ENCODE peak calls at places on chromosomes 5 and 9, in eight cellular contexts. W is H9; L is lower leg skin; B is erythroblast; Y is stimulated activated CD4-positive, alpha-beta T cell treated with anti-CD3 and anti-CD28 coated beads, TNF-alpha, amount 100 ng/mL, for 4 hours; E is fibroblast of the conjunctiva; S is NCI-H1092 treated with DMSO at 0.1 percent for 48 hours; J is neural crest cell. A is an unnamed sample.

GRCh38 chr5:34648522-34649158 is 7.5 kb upstream of the RAI14 start:
- DNase-seq in L (no peak), Y (no peak), W (no peak), E (no peak), J (no peak), S (no peak), B (no peak), A (no peak)

GRCh38 chr9:133058550-133059320 is 3.0 kb upstream of the CEL start:
- DNase-seq in J (no peak), B (no peak), W (no peak), S (no peak), E (no peak), L (no peak), Y (no peak), A (no peak)

GRCh38 chr5:154287136-154287535 is 96.6 kb downstream of the GALNT10 start:
- DNase-seq in L (no peak), E (peak; percentile 49), S (no peak), J (no peak), B (no peak), Y (no peak), W (peak; percentile 48), A (no peak)

GRCh38 chr5:114367029-114367428 is 5.2 kb downstream of the KCNN2 start:
- DNase-seq in B (no peak), J (no peak), L (no peak), S (no peak), W (no peak), E (no peak), Y (no peak), A (no peak)

GRCh38 chr5:62395210-62395950 is 8.3 kb downstream of the DIMT1 start:
- DNase-seq in W (no peak), Y (no peak), J (no peak), L (no peak), S (no peak), B (no peak), E (no peak), A (no peak)

GRCh38 chr5:150112211-150113046 is 26.1 kb upstream of the CSF1R start:
- DNase-seq in J (no peak), W (peak; percentile 28), E (peak; percentile 62), L (peak; percentile 58), S (no peak), Y (no peak), B (no peak), A (no peak)

GRCh38 chr5:19903611-19904010 is 84.4 kb downstream of the CDH18 start:
- DNase-seq in J (no peak), L (no peak), E (no peak), W (no peak), S (no peak), B (no peak), Y (no peak), A (no peak)

GRCh38 chr9:34334337-34334824 is 5.0 kb downstream of the NUDT2 start:
- DNase-seq in E (no peak), L (no peak), Y (no peak), J (peak; percentile 14), B (no peak), W (no peak), S (no peak), A (no peak)

GRCh38 chr5:149221326-149221725 is 50.3 kb upstream of the AFAP1L1 start:
- DNase-seq in E (no peak), S (no peak), L (no peak), Y (no peak), J (no peak), B (no peak), W (no peak), A (no peak)

GRCh38 chr9:86720893-86721698 is 226.2 kb downstream of the GAS1 start:
- DNase-seq in J (no peak), B (no peak), W (peak; percentile 37), S (no peak), L (no peak), E (no peak), Y (no peak), A (no peak)

GRCh38 chr5:169301386-169301930 is 519 bp upstream of the SLIT3 start:
- DNase-seq in J (no peak), L (no peak), S (no peak), W (peak; percentile 62), B (no peak), Y (no peak), E (no peak), A (no peak)

GRCh38 chr5:31023105-31023504 is 170.4 kb upstream of the CDH6 start:
- DNase-seq in Y (no peak), S (no peak), E (no peak), W (no peak), B (no peak), J (no peak), L (no peak), A (no peak)

GRCh38 chr5:135075621-135076585 is 41.9 kb upstream of the PITX1 start:
- DNase-seq in B (no peak), Y (no peak), S (no peak), J (no peak), E (no peak), W (no peak), L (no peak), A (no peak)

GRCh38 chr5:65020492-65020891 is 251.8 kb downstream of the CWC27 start:
- DNase-seq in E (no peak), L (no peak), W (no peak), B (no peak), S (no peak), J (no peak), Y (no peak), A (no peak)

GRCh38 chr5:135323701-135324132 is 75.3 kb downstream of the MACROH2A1 start:
- DNase-seq in Y (no peak), W (no peak), J (no peak), L (no peak), S (no peak), E (no peak), B (no peak), A (no peak)

A was measured in NCI-H748 treated with DMSO at 0.1 percent for 48 hours.